ENCODE peak calls at places on chromosome 16, in six cellular contexts. J is H1, F is GM12891, C is HepG2, V is GM12878, E is K562. D is an unnamed sample.

GRCh38 chr16:55120408-55120807 is 189.7 kb downstream of the IRX5 start:
- DNase-seq in J (no peak), F (no peak), C (peak; percentile 9), V (no peak), E (no peak), D (no peak)

GRCh38 chr16:48910214-48910613 is 300.2 kb upstream of the N4BP1 start:
- DNase-seq in J (no peak), F (no peak), C (no peak), V (no peak), E (no peak), D (no peak)

GRCh38 chr16:69865701-69866100 is 85.4 kb upstream of the CLEC18A start:
- DNase-seq in J (no peak), F (no peak), C (peak; percentile 24), V (no peak), E (peak; percentile 53), D (no peak)

GRCh38 chr16:82040296-82040695 is 5.2 kb downstream of the HSD17B2 start:
- DNase-seq in J (no peak), F (no peak), C (no peak), V (no peak), E (no peak), D (no peak)

GRCh38 chr16:54817940-54818574 is 112.6 kb upstream of the IRX5 start:
- DNase-seq in J (no peak), F (no peak), C (no peak), V (no peak), E (no peak), D (no peak)

GRCh38 chr16:23508589-23509440 is 1.5 kb downstream of the GGA2 start:
- DNase-seq in J (peak; percentile 54), F (no peak), C (no peak), V (no peak), E (no peak), D (no peak)

GRCh38 chr16:57752581-57753447 is 17.2 kb downstream of the KATNB1 start:
- DNase-seq in J (peak; percentile 41), F (no peak), C (no peak), V (no peak), E (no peak), D (no peak)

GRCh38 chr16:3861808-3862451 is 18.6 kb downstream of the CREBBP start:
- DNase-seq in J (no peak), F (no peak), C (no peak), V (no peak), E (peak; percentile 41), D (no peak)

GRCh38 chr16:25063865-25064264 is 47.7 kb upstream of the LCMT1 start:
- DNase-seq in J (no peak), F (no peak), C (peak; percentile 76), V (no peak), E (peak; percentile 70), D (no peak)

GRCh38 chr16:85395913-85396878 is 216.9 kb upstream of the GSE1 start:
- DNase-seq in J (peak; percentile 52), F (no peak), C (no peak), V (no peak), E (no peak), D (no peak)

GRCh38 chr16:56643833-56644232 is 5.4 kb downstream of the MT1A start:
- DNase-seq in J (no peak), F (no peak), C (no peak), V (no peak), E (no peak), D (no peak)

GRCh38 chr16:67405336-67405735 is 10.9 kb downstream of the ZDHHC1 start:
- DNase-seq in J (no peak), F (no peak), C (no peak), V (no peak), E (no peak), D (no peak)

GRCh38 chr16:13793788-13794461 is 126.0 kb upstream of the ERCC4 start:
- DNase-seq in J (no peak), F (no peak), C (no peak), V (no peak), E (no peak), D (no peak)

GRCh38 chr16:66830422-66831404 is at the start of gene NAE1:
- DNase-seq in J (peak; percentile 95), F (peak; percentile 93), C (peak; percentile 81), V (peak; percentile 57), E (peak; percentile 97), D (peak; percentile 90)

GRCh38 chr16:66107661-66108060 is 258.8 kb upstream of the CDH5 start:
- DNase-seq in J (no peak), F (no peak), C (no peak), V (no peak), E (no peak), D (no peak)

GRCh38 chr16:81485824-81486554 is 41.4 kb downstream of the CMIP start:
- DNase-seq in J (no peak), F (no peak), C (no peak), V (no peak), E (no peak), D (no peak)

GRCh38 chr16:79605999-79606398 is 5.5 kb upstream of the MAF start:
- DNase-seq in J (no peak), F (peak; percentile 30), C (no peak), V (no peak), E (no peak), D (no peak)

GRCh38 chr16:30350134-30350871 is 4.8 kb downstream of the CD2BP2 start:
- DNase-seq in J (no peak), F (peak; percentile 60), C (no peak), V (peak; percentile 89), E (no peak), D (peak; percentile 46)

GRCh38 chr16:6643083-6643686 is 689.5 kb upstream of the RBFOX1 start:
- DNase-seq in J (peak; percentile 83), F (no peak), C (peak; percentile 31), V (peak; percentile 11), E (peak; percentile 35), D (no peak)

GRCh38 chr16:24668481-24669001 is 60.9 kb upstream of the TNRC6A start:
- DNase-seq in J (no peak), F (no peak), C (no peak), V (no peak), E (no peak), D (no peak)

GRCh38 chr16:79164378-79164720 is 436.2 kb downstream of the MAF start:
- DNase-seq in J (no peak), F (no peak), C (no peak), V (no peak), E (no peak), D (no peak)

GRCh38 chr16:70553645-70554044 is 30.0 kb downstream of the SF3B3 start:
- DNase-seq in J (no peak), F (no peak), C (no peak), V (no peak), E (no peak), D (no peak)

GRCh38 chr16:87838643-87839541 is 30.4 kb downstream of the SLC7A5 start:
- DNase-seq in J (no peak), F (no peak), C (no peak), V (no peak), E (no peak), D (no peak)

GRCh38 chr16:87835882-87836331 is 33.4 kb downstream of the SLC7A5 start:
- DNase-seq in J (no peak), F (no peak), C (no peak), V (no peak), E (no peak), D (no peak)

GRCh38 chr16:87836346-87836843 is 32.9 kb downstream of the SLC7A5 start:
- DNase-seq in J (no peak), F (no peak), C (no peak), V (no peak), E (no peak), D (no peak)

GRCh38 chr16:87837627-87838289 is 31.5 kb downstream of the SLC7A5 start:
- DNase-seq in J (no peak), F (no peak), C (no peak), V (no peak), E (no peak), D (no peak)

DNA sequence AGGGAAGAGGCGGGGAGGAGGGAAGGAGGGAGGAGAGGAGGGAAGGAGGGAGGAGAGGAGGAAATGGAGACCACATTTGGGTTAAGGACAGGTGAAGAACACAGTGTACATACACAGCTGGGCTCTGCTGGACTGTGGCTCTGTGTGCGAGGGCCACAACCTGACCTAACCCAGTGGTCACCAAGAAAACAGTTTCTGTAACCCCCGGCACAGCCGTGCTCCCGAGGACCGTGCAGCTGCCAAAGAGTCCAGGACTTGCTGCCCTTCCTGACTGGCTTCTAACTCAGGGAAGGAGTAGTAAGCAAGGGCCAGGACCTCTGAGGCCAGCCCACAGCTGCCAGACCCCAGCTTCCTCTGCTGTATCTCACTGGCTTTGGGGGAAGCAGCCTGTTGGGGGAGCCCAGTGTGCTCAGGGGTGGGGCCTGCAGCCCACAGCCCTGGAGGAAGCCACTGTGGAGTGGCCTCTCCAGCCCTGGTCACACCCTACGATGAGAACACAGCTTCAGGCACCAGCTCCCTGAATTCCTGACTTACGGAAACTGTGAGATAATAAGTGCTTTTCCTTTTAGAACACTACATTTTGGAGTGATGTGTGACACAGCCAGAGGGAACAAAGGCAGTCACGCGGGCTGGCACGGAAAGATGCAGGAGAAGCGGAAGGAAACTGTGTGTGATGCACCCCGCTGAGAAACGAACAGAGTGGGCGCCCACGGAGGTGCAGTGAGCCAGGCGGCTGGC is 32.3 kb downstream of the SLC7A5 start:
- DNase-seq in J (no peak), F (no peak), C (no peak), V (no peak), E (no peak), D (no peak)
- TF ChIP-seq POLR2A in J (no peak), F (no peak), C (no peak), V (peak; percentile 21), E (peak; percentile 23), D (no peak)

DNA sequence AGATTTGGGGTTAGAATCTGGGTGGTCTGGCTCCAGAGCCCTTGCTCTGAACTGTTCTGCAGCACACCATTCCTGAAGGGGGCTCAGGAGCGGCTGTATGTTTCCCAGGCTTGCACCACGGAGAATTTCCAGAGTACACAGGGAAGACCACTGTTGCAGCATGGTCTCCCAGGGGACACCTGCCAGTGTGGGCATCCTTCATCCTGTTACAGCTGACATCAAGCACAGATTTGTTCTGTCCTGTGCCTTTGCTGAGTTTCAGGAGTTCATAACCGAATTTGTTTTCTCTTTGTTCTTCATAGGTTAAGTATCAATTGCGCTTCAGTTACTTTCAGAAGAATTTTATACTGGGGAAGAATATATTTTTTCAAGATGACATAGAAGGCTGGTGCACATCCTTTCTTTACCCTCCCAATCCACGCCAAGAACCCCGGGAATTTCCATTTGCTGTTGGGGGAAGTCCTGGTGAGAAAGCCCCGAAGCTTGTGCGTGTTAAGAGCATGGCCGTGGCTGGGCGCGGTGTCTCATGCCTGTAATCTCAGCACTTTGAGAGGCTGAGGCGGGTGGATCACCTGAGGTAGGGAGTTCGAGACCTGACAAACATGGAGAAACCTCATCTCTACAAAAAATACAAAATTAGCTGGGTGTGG is 26.3 kb upstream of the ABCA3 start:
- DNase-seq in J (no peak), F (no peak), C (no peak), V (peak; percentile 55), E (no peak), D (no peak)
- TF ChIP-seq TAF1 in J (no peak), F (no peak), C (no peak), V (no peak), E (no peak), D (no peak)

GRCh38 chr16:2720063-2720455 is at the start of gene PRSS27:
- DNase-seq in J (no peak), F (no peak), C (no peak), V (no peak), E (no peak), D (no peak)
- TF ChIP-seq POLR2A in J (no peak), F (no peak), C (no peak), V (no peak), E (no peak), D (no peak)

DNA sequence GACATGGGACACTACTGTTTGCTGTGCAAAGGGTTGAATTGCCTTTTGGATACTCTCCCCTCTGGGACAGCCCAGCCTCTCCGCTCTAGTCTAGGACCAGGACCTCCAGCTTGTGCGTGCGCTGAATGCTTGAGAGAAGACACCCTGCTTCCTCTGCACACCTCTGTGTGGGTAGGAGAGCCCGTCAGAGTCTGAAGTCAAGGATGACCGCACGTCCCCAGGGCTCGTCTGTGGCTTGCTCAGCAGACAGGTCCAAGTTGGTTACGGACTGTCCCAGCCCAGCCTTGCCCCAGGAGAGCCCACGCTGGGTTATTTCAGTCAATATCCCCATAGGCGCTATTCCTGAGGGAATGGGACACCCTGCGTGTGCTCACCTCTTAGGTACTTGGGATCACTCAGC is 3.7 kb downstream of the C16orf89 start:
- DNase-seq in J (no peak), F (no peak), C (no peak), V (no peak), E (no peak), D (peak; percentile 62)
- TF ChIP-seq TAF1 in J (no peak), F (no peak), C (no peak), V (no peak), E (no peak), D (no peak)